ENCODE peak calls at places on chromosomes 16 and 17, in nine cellular contexts. K is coronary artery; F is CD4-positive, CD25-positive, alpha-beta regulatory T cell; R is non-pigmented ciliary epithelial cell; Z is NCI-H2171; C is iPS DF 19.7; W is NCI-H748 treated with DMSO at 0.1 percent for 48 hours; D is KBM-7; O is T-helper 9 cell. E is an unnamed sample.
A peak's percentile ranks its signal among the peaks of the same experiment; 100 is the strongest.

GRCh38 chr16:84825896-84826557 is 6.2 kb downstream of the CRISPLD2 start:
- DNase-seq in K (no peak), F (no peak), R (no peak), Z (no peak), C (no peak), W (no peak), D (no peak), O (no peak), E (no peak)

GRCh38 chr17:18319604-18320256 is 4.6 kb downstream of the SMCR8 start:
- DNase-seq in K (no peak), F (peak; percentile 14), R (peak; percentile 55), Z (peak; percentile 15), C (no peak), W (peak; percentile 15), D (peak; percentile 56), O (no peak), E (no peak)

GRCh38 chr17:77319211-77320031 is 178.7 kb downstream of the SEC14L1 start:
- DNase-seq in K (peak; percentile 97), F (no peak), R (no peak), Z (no peak), C (no peak), W (no peak), D (peak; percentile 88), O (peak; percentile 50), E (peak; percentile 65)

GRCh38 chr17:28575126-28575795 is 1.4 kb downstream of the ALDOC start:
- DNase-seq in K (peak; percentile 62), F (no peak), R (no peak), Z (no peak), C (no peak), W (no peak), D (no peak), O (no peak), E (no peak)

GRCh38 chr17:50779747-50780363 is 12.5 kb upstream of the ANKRD40CL start:
- DNase-seq in K (no peak), F (peak; percentile 69), R (no peak), Z (no peak), C (no peak), W (no peak), D (no peak), O (peak; percentile 48), E (no peak)

GRCh38 chr16:78108451-78108850 is 9.0 kb downstream of the WWOX start:
- DNase-seq in K (no peak), F (no peak), R (no peak), Z (no peak), C (no peak), W (no peak), D (no peak), O (no peak), E (no peak)

GRCh38 chr17:67441052-67441738 is 64.1 kb downstream of the PITPNC1 start:
- DNase-seq in K (no peak), F (peak; percentile 82), R (peak; percentile 32), Z (no peak), C (no peak), W (no peak), D (peak; percentile 52), O (peak; percentile 65), E (no peak)

GRCh38 chr16:87465306-87465705 is 27.5 kb downstream of the ZCCHC14 start:
- DNase-seq in K (peak; percentile 85), F (no peak), R (no peak), Z (no peak), C (no peak), W (no peak), D (peak; percentile 67), O (no peak), E (no peak)

GRCh38 chr16:24984903-24985675 is 30.1 kb downstream of the ARHGAP17 start:
- DNase-seq in K (peak; percentile 72), F (no peak), R (no peak), Z (no peak), C (no peak), W (no peak), D (no peak), O (no peak), E (no peak)

GRCh38 chr17:42843358-42843934 is 934 bp upstream of the AOC2 start:
- DNase-seq in K (no peak), F (peak; percentile 18), R (no peak), Z (peak; percentile 32), C (no peak), W (peak; percentile 67), D (peak; percentile 61), O (no peak), E (no peak)

GRCh38 chr17:8072339-8072726 is 15.2 kb downstream of the ALOX12B start:
- DNase-seq in K (no peak), F (no peak), R (no peak), Z (no peak), C (no peak), W (no peak), D (no peak), O (no peak), E (no peak)

GRCh38 chr16:55572439-55572838 is 6.0 kb downstream of the CAPNS2 start:
- DNase-seq in K (no peak), F (no peak), R (no peak), Z (no peak), C (no peak), W (no peak), D (no peak), O (no peak), E (no peak)

GRCh38 chr16:52825882-52826281 is 226.8 kb downstream of the CHD9NB start:
- DNase-seq in K (no peak), F (no peak), R (no peak), Z (peak; percentile 90), C (no peak), W (no peak), D (no peak), O (no peak), E (no peak)

GRCh38 chr16:12551530-12551929 is 252.2 kb downstream of the CPPED1 start:
- DNase-seq in K (no peak), F (peak; percentile 27), R (no peak), Z (no peak), C (no peak), W (no peak), D (no peak), O (no peak), E (no peak)

GRCh38 chr17:60534613-60535157 is 8.6 kb upstream of the APPBP2 start:
- DNase-seq in K (no peak), F (no peak), R (no peak), Z (no peak), C (no peak), W (no peak), D (no peak), O (no peak), E (no peak)

GRCh38 chr16:83954577-83955016 is 1.6 kb downstream of the OSGIN1 start:
- DNase-seq in K (peak; percentile 82), F (no peak), R (peak; percentile 22), Z (no peak), C (no peak), W (no peak), D (no peak), O (no peak), E (no peak)

GRCh38 chr16:61195006-61195405 is 841.2 kb downstream of the CDH8 start:
- DNase-seq in K (no peak), F (no peak), R (no peak), Z (no peak), C (no peak), W (no peak), D (no peak), O (no peak), E (no peak)

GRCh38 chr17:41308251-41308917 is 725 bp downstream of the KRTAP16-1 start:
- DNase-seq in K (no peak), F (peak; percentile 93), R (no peak), Z (no peak), C (no peak), W (no peak), D (no peak), O (peak; percentile 69), E (no peak)

GRCh38 chr16:20136446-20136968 is 62.8 kb upstream of the GPR139 start:
- DNase-seq in K (no peak), F (no peak), R (no peak), Z (no peak), C (no peak), W (no peak), D (no peak), O (no peak), E (no peak)

GRCh38 chr16:13453938-13454553 is 465.9 kb upstream of the ERCC4 start:
- DNase-seq in K (no peak), F (peak; percentile 4), R (no peak), Z (no peak), C (no peak), W (peak; percentile 12), D (peak; percentile 73), O (no peak), E (no peak)

GRCh38 chr17:73091410-73091769 is 1.1 kb downstream of the SLC39A11 start:
- DNase-seq in K (no peak), F (no peak), R (no peak), Z (no peak), C (no peak), W (no peak), D (no peak), O (no peak), E (no peak)

GRCh38 chr16:11499295-11500089 is 87.2 kb downstream of the LITAF start:
- DNase-seq in K (no peak), F (no peak), R (no peak), Z (no peak), C (no peak), W (no peak), D (peak; percentile 28), O (no peak), E (no peak)

E was measured in GM12864.